ENCODE peak calls at places on chromosomes 11 and 22, in ten cellular contexts. Q is germinal center; X is HAP-1; S is lung microvascular endothelial cell; G is Kasumi-1; M is NCI-H460; E is anterior cingulate cortex; R is kidney tubule cell; B is stimulated activated CD8-positive, alpha-beta memory T cell treated with anti-CD3 and anti-CD28 coated beads, Interleukin-15, amount 100 ng/mL, for 24 hours; V is MG63. T is an unnamed sample.

GRCh38 chr11:46010100-46010499 is 87.6 kb downstream of the LARGE2 start:
- DNase-seq in Q (no peak), X (no peak), S (no peak), G (no peak), M (no peak), E (no peak), R (no peak), B (no peak), V (no peak), T (no peak)

GRCh38 chr11:494761-495536 is 12.1 kb downstream of the RNH1 start:
- DNase-seq in Q (no peak), X (no peak), S (no peak), G (no peak), M (no peak), E (peak; percentile 59), R (no peak), B (no peak), V (no peak), T (no peak)

GRCh38 chr11:28366549-28367341 is 258.6 kb downstream of the METTL15 start:
- DNase-seq in Q (no peak), X (no peak), S (no peak), G (no peak), M (no peak), E (no peak), R (peak; percentile 16), B (no peak), V (no peak), T (no peak)

GRCh38 chr11:12802418-12803085 is 128.3 kb downstream of the TEAD1 start:
- DNase-seq in Q (no peak), X (peak; percentile 90), S (peak; percentile 93), G (no peak), M (no peak), E (no peak), R (peak; percentile 100), B (no peak), V (peak; percentile 29), T (peak; percentile 71)

GRCh38 chr11:8906629-8907028 is 4.4 kb upstream of the AKIP1 start:
- DNase-seq in Q (no peak), X (peak; percentile 41), S (no peak), G (no peak), M (peak; percentile 63), E (no peak), R (peak; percentile 75), B (no peak), V (no peak), T (no peak)

GRCh38 chr11:27913650-27914049 is 194.3 kb downstream of the KIF18A start:
- DNase-seq in Q (no peak), X (no peak), S (no peak), G (no peak), M (no peak), E (no peak), R (peak; percentile 53), B (no peak), V (peak; percentile 57), T (no peak)

GRCh38 chr22:47375621-47376321 is 613.3 kb downstream of the TBC1D22A start:
- DNase-seq in Q (no peak), X (no peak), S (no peak), G (no peak), M (no peak), E (no peak), R (no peak), B (no peak), V (no peak), T (no peak)

GRCh38 chr11:1358286-1358685 is 31.4 kb upstream of the BRSK2 start:
- DNase-seq in Q (no peak), X (no peak), S (peak; percentile 37), G (no peak), M (no peak), E (no peak), R (no peak), B (no peak), V (no peak), T (no peak)

GRCh38 chr22:29311468-29312217 is 3.9 kb downstream of the RASL10A start:
- DNase-seq in Q (no peak), X (no peak), S (no peak), G (no peak), M (no peak), E (no peak), R (no peak), B (no peak), V (no peak), T (no peak)

GRCh38 chr11:8366316-8366715 is 102.6 kb upstream of the LMO1 start:
- DNase-seq in Q (no peak), X (no peak), S (no peak), G (no peak), M (no peak), E (no peak), R (no peak), B (no peak), V (no peak), T (no peak)

GRCh38 chr22:30272781-30273180 is 6.1 kb upstream of the OSM start:
- DNase-seq in Q (no peak), X (no peak), S (peak; percentile 55), G (no peak), M (no peak), E (no peak), R (no peak), B (no peak), V (no peak), T (no peak)

GRCh38 chr22:38872831-38873248 is 824 bp upstream of the CBX6 start:
- DNase-seq in Q (no peak), X (no peak), S (peak; percentile 52), G (no peak), M (no peak), E (peak; percentile 62), R (peak; percentile 17), B (no peak), V (peak; percentile 19), T (peak; percentile 75)

GRCh38 chr11:45885921-45886721 is 670 bp downstream of the MAPK8IP1 start:
- DNase-seq in Q (no peak), X (no peak), S (no peak), G (no peak), M (no peak), E (no peak), R (no peak), B (no peak), V (no peak), T (no peak)

GRCh38 chr11:47111318-47111804 is 65.3 kb downstream of the ARFGAP2 start:
- DNase-seq in Q (peak; percentile 8), X (no peak), S (no peak), G (no peak), M (no peak), E (no peak), R (peak; percentile 39), B (no peak), V (no peak), T (no peak)

GRCh38 chr11:101612481-101612880 is 28.7 kb upstream of the TRPC6 start:
- DNase-seq in Q (no peak), X (no peak), S (no peak), G (no peak), M (no peak), E (no peak), R (no peak), B (no peak), V (no peak), T (no peak)

GRCh38 chr11:67300756-67301312 is 2.5 kb upstream of the SSH3 start:
- DNase-seq in Q (no peak), X (no peak), S (no peak), G (no peak), M (no peak), E (no peak), R (no peak), B (no peak), V (no peak), T (no peak)

GRCh38 chr22:39580795-39581194 is 10.2 kb downstream of the CACNA1I start:
- DNase-seq in Q (no peak), X (no peak), S (no peak), G (no peak), M (no peak), E (no peak), R (no peak), B (no peak), V (no peak), T (no peak)

GRCh38 chr11:19995131-19995530 is 165.1 kb downstream of the DBX1 start:
- DNase-seq in Q (no peak), X (no peak), S (no peak), G (no peak), M (peak; percentile 79), E (no peak), R (peak; percentile 83), B (no peak), V (peak; percentile 15), T (no peak)

GRCh38 chr22:17418890-17419324 is 49.6 kb downstream of the CECR2 start:
- DNase-seq in Q (no peak), X (no peak), S (no peak), G (no peak), M (no peak), E (no peak), R (no peak), B (no peak), V (no peak), T (no peak)

GRCh38 chr11:36447514-36447913 is 62.6 kb downstream of the TRAF6 start:
- DNase-seq in Q (no peak), X (no peak), S (no peak), G (no peak), M (no peak), E (no peak), R (no peak), B (no peak), V (no peak), T (no peak)

GRCh38 chr11:6799402-6799801 is at the start of gene OR6A2:
- DNase-seq in Q (no peak), X (no peak), S (no peak), G (no peak), M (no peak), E (no peak), R (peak; percentile 50), B (no peak), V (peak; percentile 10), T (no peak)

GRCh38 chr11:74443071-74443864 is 24.1 kb downstream of the KCNE3 start:
- DNase-seq in Q (no peak), X (no peak), S (peak; percentile 91), G (no peak), M (no peak), E (no peak), R (peak; percentile 65), B (no peak), V (no peak), T (no peak)

GRCh38 chr22:43884600-43885318 is 7.1 kb downstream of the PNPLA5 start:
- DNase-seq in Q (peak; percentile 70), X (peak; percentile 40), S (peak; percentile 54), G (peak; percentile 7), M (peak; percentile 22), E (peak; percentile 35), R (peak; percentile 51), B (peak; percentile 15), V (peak; percentile 52), T (no peak)

GRCh38 chr22:20299736-20300136 is 20.1 kb downstream of the DGCR6L start:
- DNase-seq in Q (no peak), X (no peak), S (peak; percentile 59), G (no peak), M (no peak), E (no peak), R (peak; percentile 25), B (no peak), V (peak; percentile 45), T (no peak)

GRCh38 chr11:84522331-84522730 is 1104.8 kb downstream of the DLG2 start:
- DNase-seq in Q (no peak), X (no peak), S (no peak), G (no peak), M (no peak), E (no peak), R (peak; percentile 19), B (no peak), V (no peak), T (no peak)

GRCh38 chr22:21624120-21624879 is 5.5 kb downstream of the YDJC start:
- DNase-seq in Q (no peak), X (peak; percentile 2), S (no peak), G (peak; percentile 36), M (peak; percentile 31), E (no peak), R (no peak), B (no peak), V (peak; percentile 63), T (no peak)